ENCODE peak calls at places on chromosomes 13 and 19, in ten cellular contexts. D is ascending aorta; E is NCI-H2081 treated with DMSO at 0.1 percent for 48 hours; X is EL; A is stimulated activated CD4-positive, alpha-beta T cell treated with anti-CD3 and anti-CD28 coated beads, Interleukin-1b, Interleukin-23, amount 100 ng/mL, for 1 hour; G is stimulated activated CD8-positive, alpha-beta memory T cell treated with anti-CD3 and anti-CD28 coated beads, Interleukin-4, amount 100 ng/mL, for 1 hour; J is nephron progenitor cell; O is SIG-M5; F is heart right ventricle; C is cardiac muscle cell. T is an unnamed sample.

GRCh38 chr19:16456652-16457194 is 15.0 kb downstream of the EPS15L1 start:
- DNase-seq in D (no peak), E (no peak), X (peak), A (no peak), G (no peak), J (no peak), O (no peak), F (no peak), C (no peak), T (no peak)

GRCh38 chr19:14517446-14517839 is 754 bp downstream of the DNAJB1 start:
- DNase-seq in D (no peak), E (no peak), X (no peak), A (no peak), G (no peak), J (no peak), O (no peak), F (no peak), C (peak), T (no peak)

GRCh38 chr19:1489463-1489971 is 633 bp downstream of the PCSK4 start:
- DNase-seq in D (no peak), E (no peak), X (no peak), A (no peak), G (no peak), J (no peak), O (no peak), F (no peak), C (no peak), T (no peak)

GRCh38 chr13:46607768-46608553 is 55.0 kb downstream of the LRCH1 start:
- DNase-seq in D (no peak), E (no peak), X (no peak), A (no peak), G (no peak), J (peak), O (no peak), F (no peak), C (no peak), T (no peak)

GRCh38 chr19:16969127-16969526 is 57.5 kb downstream of the CPAMD8 start:
- DNase-seq in D (no peak), E (no peak), X (peak), A (no peak), G (no peak), J (no peak), O (no peak), F (no peak), C (no peak), T (no peak)

GRCh38 chr19:37329686-37330085 is 41.2 kb upstream of the ZNF527 start:
- DNase-seq in D (no peak), E (no peak), X (no peak), A (no peak), G (no peak), J (no peak), O (no peak), F (no peak), C (peak), T (peak)

GRCh38 chr13:93079294-93079693 is 147.3 kb upstream of the GPC6 start:
- DNase-seq in D (no peak), E (no peak), X (peak), A (no peak), G (no peak), J (no peak), O (no peak), F (no peak), C (no peak), T (no peak)

GRCh38 chr19:21321134-21321533 is 8.1 kb downstream of the ZNF708 start:
- DNase-seq in D (no peak), E (no peak), X (no peak), A (no peak), G (no peak), J (no peak), O (no peak), F (no peak), C (no peak), T (no peak)

GRCh38 chr13:34696296-34696695 is 245.8 kb upstream of the NBEA start:
- DNase-seq in D (no peak), E (no peak), X (no peak), A (no peak), G (no peak), J (no peak), O (no peak), F (no peak), C (no peak), T (no peak)

GRCh38 chr19:1122972-1123363 is 19.2 kb downstream of the GPX4 start:
- DNase-seq in D (no peak), E (no peak), X (peak), A (no peak), G (no peak), J (peak), O (no peak), F (peak), C (peak), T (no peak)

GRCh38 chr19:41323430-41324125 is 13.6 kb downstream of the CCDC97 start:
- DNase-seq in D (peak), E (no peak), X (peak), A (no peak), G (no peak), J (peak), O (no peak), F (peak), C (no peak), T (no peak)

GRCh38 chr13:33205804-33206221 is 79.7 kb downstream of the STARD13 start:
- DNase-seq in D (peak), E (no peak), X (no peak), A (no peak), G (no peak), J (no peak), O (no peak), F (no peak), C (no peak), T (peak)

GRCh38 chr19:50838239-50838638 is 4.9 kb upstream of the KLK15 start:
- DNase-seq in D (no peak), E (no peak), X (no peak), A (no peak), G (no peak), J (no peak), O (no peak), F (no peak), C (no peak), T (no peak)

GRCh38 chr19:35792312-35792711 is 16.9 kb downstream of the ARHGAP33 start:
- DNase-seq in D (no peak), E (no peak), X (no peak), A (no peak), G (no peak), J (no peak), O (no peak), F (no peak), C (no peak), T (no peak)

T was measured in cerebellar cortex.